ENCODE peak calls at places on chromosomes 3 and 15, in eight cellular contexts. One of them, this sample, is unnamed.

GRCh38 chr3:64093825-64094712 is 70.8 kb upstream of the PSMD6 start:
- DNase-seq in B cell: no peak
- DNase-seq in activated B cell treated with CpG ODN at 0.5 μM for 24 hours: no peak
- DNase-seq in foreskin keratinocyte: no peak
- DNase-seq in fibroblast of pulmonary artery: no peak
- DNase-seq in GM10248: no peak
- DNase-seq in nephron progenitor cell: no peak
- DNase-seq in suprapubic skin: no peak
- DNase-seq in this sample: no peak

GRCh38 chr15:95929232-95929846 is 401.2 kb upstream of the NR2F2 start:
- DNase-seq in B cell: no peak
- DNase-seq in activated B cell treated with CpG ODN at 0.5 μM for 24 hours: no peak
- DNase-seq in foreskin keratinocyte: no peak
- DNase-seq in fibroblast of pulmonary artery: peak; percentile 28
- DNase-seq in GM10248: no peak
- DNase-seq in nephron progenitor cell: no peak
- DNase-seq in suprapubic skin: no peak
- DNase-seq in this sample: no peak

GRCh38 chr3:184381261-184382224 is 1.7 kb downstream of the CHRD start:
- DNase-seq in B cell: peak; percentile 75
- DNase-seq in activated B cell treated with CpG ODN at 0.5 μM for 24 hours: no peak
- DNase-seq in foreskin keratinocyte: no peak
- DNase-seq in fibroblast of pulmonary artery: no peak
- DNase-seq in GM10248: no peak
- DNase-seq in nephron progenitor cell: peak; percentile 47
- DNase-seq in suprapubic skin: peak; percentile 66
- DNase-seq in this sample: no peak

GRCh38 chr3:153756816-153757215 is 364.4 kb upstream of the ARHGEF26 start:
- DNase-seq in B cell: no peak
- DNase-seq in activated B cell treated with CpG ODN at 0.5 μM for 24 hours: no peak
- DNase-seq in foreskin keratinocyte: peak; percentile 35
- DNase-seq in fibroblast of pulmonary artery: peak; percentile 34
- DNase-seq in GM10248: no peak
- DNase-seq in nephron progenitor cell: no peak
- DNase-seq in suprapubic skin: no peak
- DNase-seq in this sample: no peak

GRCh38 chr15:85141601-85142185 is 160.0 kb downstream of the PDE8A start:
- DNase-seq in B cell: no peak
- DNase-seq in activated B cell treated with CpG ODN at 0.5 μM for 24 hours: no peak
- DNase-seq in foreskin keratinocyte: peak; percentile 33
- DNase-seq in fibroblast of pulmonary artery: no peak
- DNase-seq in GM10248: no peak
- DNase-seq in nephron progenitor cell: no peak
- DNase-seq in suprapubic skin: no peak
- DNase-seq in this sample: no peak

GRCh38 chr15:67878647-67879293 is 38.9 kb upstream of the RNU6-1 start:
- DNase-seq in B cell: no peak
- DNase-seq in activated B cell treated with CpG ODN at 0.5 μM for 24 hours: no peak
- DNase-seq in foreskin keratinocyte: no peak
- DNase-seq in fibroblast of pulmonary artery: no peak
- DNase-seq in GM10248: no peak
- DNase-seq in nephron progenitor cell: no peak
- DNase-seq in suprapubic skin: no peak
- DNase-seq in this sample: no peak

GRCh38 chr3:8327739-8328138 is 173.9 kb upstream of the LMCD1 start:
- DNase-seq in B cell: no peak
- DNase-seq in activated B cell treated with CpG ODN at 0.5 μM for 24 hours: no peak
- DNase-seq in foreskin keratinocyte: no peak
- DNase-seq in fibroblast of pulmonary artery: no peak
- DNase-seq in GM10248: no peak
- DNase-seq in nephron progenitor cell: no peak
- DNase-seq in suprapubic skin: no peak
- DNase-seq in this sample: no peak

GRCh38 chr15:74396445-74397238 is 29.2 kb upstream of the CYP11A1 start:
- DNase-seq in B cell: peak; percentile 87
- DNase-seq in activated B cell treated with CpG ODN at 0.5 μM for 24 hours: peak; percentile 72
- DNase-seq in foreskin keratinocyte: peak; percentile 98
- DNase-seq in fibroblast of pulmonary artery: no peak
- DNase-seq in GM10248: peak; percentile 84
- DNase-seq in nephron progenitor cell: no peak
- DNase-seq in suprapubic skin: no peak
- DNase-seq in this sample: no peak

GRCh38 chr15:76799760-76800159 is 105.4 kb downstream of the SCAPER start:
- DNase-seq in B cell: no peak
- DNase-seq in activated B cell treated with CpG ODN at 0.5 μM for 24 hours: no peak
- DNase-seq in foreskin keratinocyte: peak; percentile 33
- DNase-seq in fibroblast of pulmonary artery: peak; percentile 66
- DNase-seq in GM10248: no peak
- DNase-seq in nephron progenitor cell: no peak
- DNase-seq in suprapubic skin: no peak
- DNase-seq in this sample: no peak

GRCh38 chr3:46297658-46298423 is 55.6 kb downstream of the CCR3 start:
- DNase-seq in B cell: no peak
- DNase-seq in activated B cell treated with CpG ODN at 0.5 μM for 24 hours: no peak
- DNase-seq in foreskin keratinocyte: peak; percentile 82
- DNase-seq in fibroblast of pulmonary artery: no peak
- DNase-seq in GM10248: no peak
- DNase-seq in nephron progenitor cell: no peak
- DNase-seq in suprapubic skin: no peak
- DNase-seq in this sample: no peak

GRCh38 chr15:90419738-90420487 is 31.9 kb downstream of the IQGAP1 start:
- DNase-seq in B cell: no peak
- DNase-seq in activated B cell treated with CpG ODN at 0.5 μM for 24 hours: no peak
- DNase-seq in foreskin keratinocyte: peak; percentile 65
- DNase-seq in fibroblast of pulmonary artery: peak; percentile 77
- DNase-seq in GM10248: no peak
- DNase-seq in nephron progenitor cell: no peak
- DNase-seq in suprapubic skin: no peak
- DNase-seq in this sample: no peak

GRCh38 chr3:74370342-74370741 is 244.1 kb downstream of the CNTN3 start:
- DNase-seq in B cell: no peak
- DNase-seq in activated B cell treated with CpG ODN at 0.5 μM for 24 hours: no peak
- DNase-seq in foreskin keratinocyte: no peak
- DNase-seq in fibroblast of pulmonary artery: no peak
- DNase-seq in GM10248: no peak
- DNase-seq in nephron progenitor cell: no peak
- DNase-seq in suprapubic skin: no peak
- DNase-seq in this sample: no peak

GRCh38 chr3:9793161-9793781 is 389 bp downstream of the ARPC4 start:
- DNase-seq in B cell: no peak
- DNase-seq in activated B cell treated with CpG ODN at 0.5 μM for 24 hours: no peak
- DNase-seq in foreskin keratinocyte: no peak
- DNase-seq in fibroblast of pulmonary artery: peak; percentile 49
- DNase-seq in GM10248: no peak
- DNase-seq in nephron progenitor cell: no peak
- DNase-seq in suprapubic skin: no peak
- DNase-seq in this sample: no peak

GRCh38 chr3:177300039-177300833 is 103.0 kb upstream of the TBL1XR1 start:
- DNase-seq in B cell: no peak
- DNase-seq in activated B cell treated with CpG ODN at 0.5 μM for 24 hours: no peak
- DNase-seq in foreskin keratinocyte: no peak
- DNase-seq in fibroblast of pulmonary artery: peak; percentile 55
- DNase-seq in GM10248: no peak
- DNase-seq in nephron progenitor cell: peak; percentile 56
- DNase-seq in suprapubic skin: no peak
- DNase-seq in this sample: no peak

GRCh38 chr3:49017978-49018706 is at the start of gene DALRD3:
- DNase-seq in B cell: peak; percentile 76
- DNase-seq in activated B cell treated with CpG ODN at 0.5 μM for 24 hours: peak; percentile 64
- DNase-seq in foreskin keratinocyte: no peak
- DNase-seq in fibroblast of pulmonary artery: peak; percentile 53
- DNase-seq in GM10248: peak; percentile 85
- DNase-seq in nephron progenitor cell: peak; percentile 70
- DNase-seq in suprapubic skin: peak; percentile 82
- DNase-seq in this sample: no peak

GRCh38 chr3:117131259-117131658 is 421.7 kb downstream of the TUSC7 start:
- DNase-seq in B cell: no peak
- DNase-seq in activated B cell treated with CpG ODN at 0.5 μM for 24 hours: no peak
- DNase-seq in foreskin keratinocyte: no peak
- DNase-seq in fibroblast of pulmonary artery: no peak
- DNase-seq in GM10248: no peak
- DNase-seq in nephron progenitor cell: no peak
- DNase-seq in suprapubic skin: no peak
- DNase-seq in this sample: no peak

GRCh38 chr3:126351086-126351770 is 6.0 kb downstream of the KLF15 start:
- DNase-seq in B cell: no peak
- DNase-seq in activated B cell treated with CpG ODN at 0.5 μM for 24 hours: peak; percentile 9
- DNase-seq in foreskin keratinocyte: no peak
- DNase-seq in fibroblast of pulmonary artery: no peak
- DNase-seq in GM10248: no peak
- DNase-seq in nephron progenitor cell: no peak
- DNase-seq in suprapubic skin: peak; percentile 46
- DNase-seq in this sample: no peak

GRCh38 chr15:33007295-33007855 is 187.1 kb downstream of the FMN1 start:
- DNase-seq in B cell: no peak
- DNase-seq in activated B cell treated with CpG ODN at 0.5 μM for 24 hours: no peak
- DNase-seq in foreskin keratinocyte: no peak
- DNase-seq in fibroblast of pulmonary artery: peak; percentile 56
- DNase-seq in GM10248: no peak
- DNase-seq in nephron progenitor cell: no peak
- DNase-seq in suprapubic skin: no peak
- DNase-seq in this sample: no peak

GRCh38 chr3:174529298-174529697 is 329.8 kb upstream of the NAALADL2 start:
- DNase-seq in B cell: no peak
- DNase-seq in activated B cell treated with CpG ODN at 0.5 μM for 24 hours: no peak
- DNase-seq in foreskin keratinocyte: no peak
- DNase-seq in fibroblast of pulmonary artery: no peak
- DNase-seq in GM10248: no peak
- DNase-seq in nephron progenitor cell: peak; percentile 1
- DNase-seq in suprapubic skin: no peak
- DNase-seq in this sample: no peak

GRCh38 chr15:32838820-32839219 is 121.0 kb downstream of the GREM1 start:
- DNase-seq in B cell: no peak
- DNase-seq in activated B cell treated with CpG ODN at 0.5 μM for 24 hours: no peak
- DNase-seq in foreskin keratinocyte: no peak
- DNase-seq in fibroblast of pulmonary artery: peak; percentile 64
- DNase-seq in GM10248: no peak
- DNase-seq in nephron progenitor cell: no peak
- DNase-seq in suprapubic skin: peak; percentile 83
- DNase-seq in this sample: no peak

GRCh38 chr15:31313223-31313622 is 13.4 kb upstream of the KLF13 start:
- DNase-seq in B cell: no peak
- DNase-seq in activated B cell treated with CpG ODN at 0.5 μM for 24 hours: no peak
- DNase-seq in foreskin keratinocyte: no peak
- DNase-seq in fibroblast of pulmonary artery: no peak
- DNase-seq in GM10248: no peak
- DNase-seq in nephron progenitor cell: no peak
- DNase-seq in suprapubic skin: no peak
- DNase-seq in this sample: no peak

GRCh38 chr15:25543156-25543555 is 104.3 kb upstream of the UBE3A start:
- DNase-seq in B cell: no peak
- DNase-seq in activated B cell treated with CpG ODN at 0.5 μM for 24 hours: no peak
- DNase-seq in foreskin keratinocyte: no peak
- DNase-seq in fibroblast of pulmonary artery: peak; percentile 24
- DNase-seq in GM10248: no peak
- DNase-seq in nephron progenitor cell: no peak
- DNase-seq in suprapubic skin: no peak
- DNase-seq in this sample: peak; percentile 42
- TF ChIP-seq CTCF in B cell: no peak
- TF ChIP-seq CTCF in activated B cell treated with CpG ODN at 0.5 μM for 24 hours: no peak
- TF ChIP-seq CTCF in foreskin keratinocyte: no peak
- TF ChIP-seq CTCF in fibroblast of pulmonary artery: no peak
- TF ChIP-seq CTCF in GM10248: no peak
- TF ChIP-seq CTCF in nephron progenitor cell: no peak
- TF ChIP-seq CTCF in suprapubic skin: no peak
- TF ChIP-seq CTCF in this sample: no peak

GRCh38 chr3:115937054-115937453 is 313.7 kb downstream of the GAP43 start:
- DNase-seq in B cell: no peak
- DNase-seq in activated B cell treated with CpG ODN at 0.5 μM for 24 hours: no peak
- DNase-seq in foreskin keratinocyte: no peak
- DNase-seq in fibroblast of pulmonary artery: peak; percentile 4
- DNase-seq in GM10248: no peak
- DNase-seq in nephron progenitor cell: no peak
- DNase-seq in suprapubic skin: no peak
- DNase-seq in this sample: no peak
- TF ChIP-seq CTCF in B cell: no peak
- TF ChIP-seq CTCF in activated B cell treated with CpG ODN at 0.5 μM for 24 hours: no peak
- TF ChIP-seq CTCF in foreskin keratinocyte: peak; percentile 57
- TF ChIP-seq CTCF in fibroblast of pulmonary artery: peak; percentile 55
- TF ChIP-seq CTCF in GM10248: peak; percentile 17
- TF ChIP-seq CTCF in nephron progenitor cell: peak; percentile 38
- TF ChIP-seq CTCF in suprapubic skin: no peak
- TF ChIP-seq CTCF in this sample: peak; percentile 48

DNA sequence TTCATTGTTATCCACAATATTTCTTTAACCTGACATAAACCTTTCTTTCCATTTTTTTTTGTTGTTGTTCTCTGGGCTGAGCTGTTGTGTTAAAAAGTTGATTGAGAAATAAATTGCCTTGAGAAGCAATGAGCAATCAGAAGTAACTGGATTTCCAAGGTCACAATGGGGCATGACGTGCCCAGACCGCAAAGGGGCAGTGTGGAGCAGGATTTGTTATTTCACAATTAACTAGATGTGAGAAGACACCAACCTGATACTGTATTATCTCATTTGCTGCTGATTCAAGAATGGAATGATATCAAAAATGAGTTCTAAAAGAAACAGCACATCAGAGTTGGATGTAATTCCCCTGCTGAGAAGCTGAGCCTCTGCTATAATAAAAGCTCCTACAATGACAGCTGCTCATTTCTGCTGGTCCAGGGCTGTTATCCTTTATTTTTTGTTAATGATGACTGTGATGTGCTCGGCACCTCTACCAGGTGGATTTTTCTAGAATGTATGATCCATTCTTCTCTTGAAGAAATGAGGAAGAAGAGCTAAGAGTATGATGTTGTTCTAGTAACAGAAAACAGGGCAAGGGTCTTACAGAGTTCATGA is 28.1 kb downstream of the CPNE4 start:
- DNase-seq in B cell: no peak
- DNase-seq in activated B cell treated with CpG ODN at 0.5 μM for 24 hours: no peak
- DNase-seq in foreskin keratinocyte: peak; percentile 10
- DNase-seq in fibroblast of pulmonary artery: peak; percentile 53
- DNase-seq in GM10248: peak; percentile 17
- DNase-seq in nephron progenitor cell: peak; percentile 40
- DNase-seq in suprapubic skin: no peak
- DNase-seq in this sample: no peak
- TF ChIP-seq CTCF in B cell: peak; percentile 41
- TF ChIP-seq CTCF in activated B cell treated with CpG ODN at 0.5 μM for 24 hours: no peak
- TF ChIP-seq CTCF in foreskin keratinocyte: peak; percentile 68
- TF ChIP-seq CTCF in fibroblast of pulmonary artery: peak; percentile 71
- TF ChIP-seq CTCF in GM10248: peak; percentile 48
- TF ChIP-seq CTCF in nephron progenitor cell: peak; percentile 52
- TF ChIP-seq CTCF in suprapubic skin: no peak
- TF ChIP-seq CTCF in this sample: peak; percentile 56

DNA sequence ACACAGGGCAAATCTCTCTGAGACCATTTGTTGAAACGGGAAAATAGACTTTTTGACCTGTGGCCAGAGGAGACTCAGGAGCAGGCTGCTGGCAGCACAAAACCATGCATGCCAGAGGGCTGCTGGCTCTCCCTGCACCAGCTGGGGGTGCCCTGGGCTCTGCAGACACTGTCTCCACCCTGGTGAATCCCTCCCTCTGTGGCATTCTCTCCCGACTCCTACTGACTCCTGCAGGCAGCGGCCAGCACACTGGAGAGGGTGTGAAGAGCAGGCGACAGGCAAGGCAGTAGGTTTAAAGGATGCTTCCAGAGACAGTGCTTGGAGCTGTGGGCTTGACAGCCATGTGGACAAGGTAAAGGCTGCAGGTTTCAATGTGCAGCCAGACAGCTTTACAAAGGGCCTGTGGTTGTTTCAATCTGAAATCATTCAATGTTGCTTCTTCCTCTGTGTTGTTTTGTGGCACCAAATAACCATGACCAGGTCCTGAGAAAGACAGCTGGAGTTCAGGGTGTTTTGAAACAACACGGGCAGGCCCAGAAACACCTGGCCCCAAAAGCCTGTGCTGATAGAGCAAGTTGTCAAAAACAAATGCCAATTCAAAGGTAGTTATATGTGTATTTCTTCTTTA is 431.0 kb upstream of the ATP10A start:
- DNase-seq in B cell: no peak
- DNase-seq in activated B cell treated with CpG ODN at 0.5 μM for 24 hours: no peak
- DNase-seq in foreskin keratinocyte: no peak
- DNase-seq in fibroblast of pulmonary artery: no peak
- DNase-seq in GM10248: no peak
- DNase-seq in nephron progenitor cell: peak; percentile 8
- DNase-seq in suprapubic skin: no peak
- DNase-seq in this sample: no peak
- TF ChIP-seq CTCF in B cell: no peak
- TF ChIP-seq CTCF in activated B cell treated with CpG ODN at 0.5 μM for 24 hours: no peak
- TF ChIP-seq CTCF in foreskin keratinocyte: no peak
- TF ChIP-seq CTCF in fibroblast of pulmonary artery: no peak
- TF ChIP-seq CTCF in GM10248: no peak
- TF ChIP-seq CTCF in nephron progenitor cell: no peak
- TF ChIP-seq CTCF in suprapubic skin: no peak
- TF ChIP-seq CTCF in this sample: no peak

This sample was measured in mesothelial cell of epicardium.